ENCODE peak calls at places on chromosomes 4 and X, in six cellular contexts. L is astrocyte of the spinal cord, S is testis, X is brain microvascular endothelial cell, Y is ascending aorta, D is body of pancreas. Z is an unnamed sample.

GRCh38 chrX:19440713-19441112 is 74.6 kb downstream of the MAP3K15 start:
- DNase-seq in Y (no peak), S (peak), D (peak), L (peak), X (peak), Z (no peak)

GRCh38 chrX:77597090-77597489 is 149.9 kb downstream of the FGF16 start:
- DNase-seq in Y (no peak), L (peak), X (no peak), D (no peak), S (no peak), Z (no peak)

GRCh38 chr4:37453004-37453360 is 208.4 kb downstream of the NWD2 start:
- DNase-seq in S (peak), X (peak), D (peak), Y (no peak), L (peak), Z (no peak)

GRCh38 chr4:101211146-101211553 is 136.2 kb downstream of the PPP3CA start:
- DNase-seq in S (no peak), X (no peak), L (peak), D (no peak), Y (no peak), Z (no peak)

GRCh38 chr4:112942077-112942476 is 107.4 kb upstream of the ANK2 start:
- DNase-seq in X (no peak), Y (no peak), D (no peak), S (no peak), L (no peak), Z (no peak)

GRCh38 chr4:67106846-67107467 is 438.3 kb downstream of the CENPC start:
- DNase-seq in S (no peak), D (peak), Y (no peak), X (no peak), L (no peak), Z (no peak)

GRCh38 chr4:119026662-119027444 is 108.8 kb upstream of the MYOZ2 start:
- DNase-seq in X (no peak), D (no peak), L (no peak), Y (no peak), S (no peak), Z (no peak)

GRCh38 chr4:158819942-158820786 is 51.3 kb downstream of the FNIP2 start:
- DNase-seq in Y (no peak), L (no peak), X (no peak), S (no peak), D (no peak), Z (no peak)

GRCh38 chr4:181061787-181062186 is 1181.4 kb upstream of the TENM3 start:
- DNase-seq in D (no peak), Y (no peak), X (no peak), L (no peak), S (no peak), Z (no peak)

GRCh38 chr4:89906316-89906715 is 11.7 kb downstream of the MMRN1 start:
- DNase-seq in S (no peak), D (no peak), Y (no peak), X (no peak), L (no peak), Z (no peak)

GRCh38 chrX:101407167-101407747 is 468 bp downstream of the GLA start:
- DNase-seq in S (no peak), D (no peak), Y (no peak), L (no peak), X (no peak), Z (no peak)

GRCh38 chr4:151667025-151667424 is 93.8 kb downstream of the GATB start:
- DNase-seq in Y (no peak), D (no peak), L (no peak), X (no peak), S (no peak), Z (no peak)

GRCh38 chr4:1047976-1048780 is 36.8 kb downstream of the FGFRL1 start:
- DNase-seq in D (no peak), L (no peak), X (no peak), Y (peak), S (no peak), Z (no peak)

GRCh38 chr4:174005422-174005821 is 278.0 kb downstream of the FBXO8 start:
- DNase-seq in X (no peak), S (no peak), L (no peak), Y (no peak), D (no peak), Z (no peak)

GRCh38 chr4:184747034-184747830 is 13.3 kb upstream of the CENPU start:
- DNase-seq in X (no peak), D (peak), S (no peak), Y (no peak), L (no peak), Z (no peak)

GRCh38 chrX:119488749-119489148 is 20.5 kb downstream of the SLC25A5 start:
- DNase-seq in S (peak), L (peak), Y (peak), D (peak), X (peak), Z (no peak)

GRCh38 chr4:155855897-155856296 is 10.2 kb downstream of the ASIC5 start:
- DNase-seq in D (no peak), X (no peak), Y (no peak), L (no peak), S (no peak), Z (no peak)

GRCh38 chrX:23938690-23939089 is 30.9 kb downstream of the CXorf58 start:
- DNase-seq in S (no peak), L (peak), D (no peak), X (no peak), Y (no peak), Z (no peak)

GRCh38 chr4:155062948-155063347 is 145.5 kb upstream of the NPY2R start:
- DNase-seq in S (no peak), D (no peak), Y (no peak), X (no peak), L (no peak), Z (no peak)

GRCh38 chr4:530017-530781 is 31.2 kb downstream of the PIGG start:
- DNase-seq in L (no peak), Y (no peak), X (no peak), D (no peak), S (no peak), Z (no peak)

GRCh38 chr4:154720618-154721267 is 23.1 kb upstream of the LRAT start:
- DNase-seq in X (no peak), L (no peak), Y (no peak), S (no peak), D (no peak), Z (no peak)

GRCh38 chr4:78310056-78310731 is 241.4 kb upstream of the ANXA3 start:
- DNase-seq in S (no peak), L (no peak), X (no peak), D (no peak), Y (no peak), Z (peak)

GRCh38 chrX:73932522-73932921 is 369.5 kb downstream of the CHIC1 start:
- DNase-seq in S (no peak), Y (no peak), X (no peak), L (no peak), D (no peak), Z (no peak)

GRCh38 chr4:19971829-19972228 is 279.9 kb upstream of the SLIT2 start:
- DNase-seq in X (peak), D (no peak), Y (no peak), L (peak), S (no peak), Z (no peak)

GRCh38 chrX:2697741-2698294 is 6.7 kb downstream of the CD99 start:
- DNase-seq in Y (no peak), S (no peak), D (no peak), X (no peak), L (no peak), Z (no peak)

GRCh38 chrX:41796577-41796976 is 72.6 kb downstream of the GPR82 start:
- DNase-seq in X (no peak), D (no peak), Y (no peak), S (no peak), L (no peak), Z (no peak)

GRCh38 chr4:3464911-3465697 is 2.0 kb downstream of the DOK7 start:
- DNase-seq in L (no peak), D (no peak), Y (no peak), X (no peak), S (no peak), Z (no peak)

GRCh38 chr4:3464349-3464905 is 1.3 kb downstream of the DOK7 start:
- DNase-seq in D (no peak), Y (no peak), S (no peak), X (no peak), L (no peak), Z (no peak)

GRCh38 chr4:3467601-3468031 is 4.5 kb downstream of the DOK7 start:
- DNase-seq in Y (no peak), X (no peak), S (no peak), L (no peak), D (no peak), Z (no peak)

GRCh38 chr4:3466691-3467600 is 3.8 kb downstream of the DOK7 start:
- DNase-seq in D (no peak), S (peak), X (no peak), Y (no peak), L (no peak), Z (no peak)

DNA sequence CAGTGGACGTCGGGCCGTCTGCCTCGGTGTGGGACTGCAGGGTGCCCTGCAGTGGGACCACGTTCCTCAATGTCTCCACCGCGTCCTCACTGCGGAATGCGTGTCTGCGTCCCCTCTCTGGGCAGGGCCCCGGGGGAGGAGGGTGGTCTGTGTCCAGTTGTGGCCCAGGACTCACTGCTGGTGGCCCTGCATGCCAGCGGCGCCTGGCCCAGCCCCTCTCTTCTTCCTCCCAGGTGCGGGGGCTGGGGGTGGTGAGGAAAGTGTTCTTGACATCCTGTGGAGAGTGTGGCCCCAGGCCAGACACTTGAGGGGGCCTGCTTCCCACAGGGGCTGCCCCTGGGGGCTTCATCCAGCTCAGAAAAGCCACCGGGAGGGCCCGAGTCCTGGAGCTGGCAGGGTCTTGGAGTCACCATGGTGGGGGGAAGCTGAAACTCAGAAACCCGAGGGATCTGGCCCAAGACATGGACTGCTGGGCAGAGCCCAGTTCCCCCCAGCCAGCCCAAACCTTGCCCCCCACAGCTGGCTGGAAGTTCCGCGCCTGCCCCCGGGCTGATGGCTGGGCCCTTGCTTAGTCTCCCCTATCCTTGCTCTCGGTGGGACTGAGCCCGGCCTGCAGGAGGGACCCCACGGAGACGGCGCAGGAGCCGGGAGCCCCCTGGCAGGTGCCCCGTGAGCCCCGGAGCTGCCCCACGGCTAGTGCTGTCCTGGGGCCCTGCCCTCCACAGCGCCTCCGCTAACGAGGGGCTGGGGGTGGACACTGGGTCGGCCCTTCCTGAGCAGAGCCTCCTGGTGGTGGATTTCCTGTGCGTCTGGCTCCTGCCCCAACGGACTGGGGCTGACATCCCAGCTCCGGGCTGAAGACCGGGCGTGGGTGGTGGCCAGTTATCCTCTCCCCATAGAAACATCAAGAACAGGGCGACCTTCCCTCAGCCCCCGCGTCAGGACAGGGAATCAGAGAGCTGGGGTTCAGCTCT is 2.9 kb downstream of the DOK7 start:
- DNase-seq in L (no peak), S (peak), Y (no peak), X (no peak), D (no peak), Z (no peak)
- TF ChIP-seq CTCF in L (peak), S (no peak), Y (no peak), X (peak), D (no peak), Z (no peak)

GRCh38 chr4:109315818-109316217 is 13.4 kb upstream of the COL25A1 start:
- DNase-seq in S (no peak), X (no peak), D (no peak), Y (no peak), L (no peak), Z (no peak)
- TF ChIP-seq CTCF in S (no peak), X (peak), D (no peak), Y (no peak), L (peak), Z (no peak)

GRCh38 chrX:86421771-86422170 is 273.5 kb downstream of the DACH2 start:
- DNase-seq in Y (no peak), S (no peak), L (no peak), D (no peak), X (no peak), Z (no peak)
- TF ChIP-seq CTCF in Y (no peak), S (no peak), L (no peak), D (no peak), X (no peak), Z (no peak)

GRCh38 chr4:97374526-97374925 is 768.8 kb downstream of the STPG2 start:
- DNase-seq in S (no peak), Y (no peak), D (no peak), L (peak), X (no peak), Z (no peak)
- TF ChIP-seq CTCF in S (no peak), Y (no peak), D (no peak), L (no peak), X (no peak), Z (no peak)

GRCh38 chr4:73308286-73308685 is 49.7 kb upstream of the ANKRD17 start:
- DNase-seq in S (peak), L (peak), D (no peak), X (peak), Y (no peak), Z (no peak)
- TF ChIP-seq CTCF in S (no peak), L (peak), D (no peak), X (peak), Y (no peak), Z (no peak)

GRCh38 chr4:108130955-108131354 is 37.8 kb downstream of the LEF1 start:
- DNase-seq in X (no peak), D (no peak), S (no peak), L (no peak), Y (no peak), Z (no peak)
- TF ChIP-seq CTCF in X (peak), D (no peak), S (no peak), L (peak), Y (no peak), Z (no peak)

DNA sequence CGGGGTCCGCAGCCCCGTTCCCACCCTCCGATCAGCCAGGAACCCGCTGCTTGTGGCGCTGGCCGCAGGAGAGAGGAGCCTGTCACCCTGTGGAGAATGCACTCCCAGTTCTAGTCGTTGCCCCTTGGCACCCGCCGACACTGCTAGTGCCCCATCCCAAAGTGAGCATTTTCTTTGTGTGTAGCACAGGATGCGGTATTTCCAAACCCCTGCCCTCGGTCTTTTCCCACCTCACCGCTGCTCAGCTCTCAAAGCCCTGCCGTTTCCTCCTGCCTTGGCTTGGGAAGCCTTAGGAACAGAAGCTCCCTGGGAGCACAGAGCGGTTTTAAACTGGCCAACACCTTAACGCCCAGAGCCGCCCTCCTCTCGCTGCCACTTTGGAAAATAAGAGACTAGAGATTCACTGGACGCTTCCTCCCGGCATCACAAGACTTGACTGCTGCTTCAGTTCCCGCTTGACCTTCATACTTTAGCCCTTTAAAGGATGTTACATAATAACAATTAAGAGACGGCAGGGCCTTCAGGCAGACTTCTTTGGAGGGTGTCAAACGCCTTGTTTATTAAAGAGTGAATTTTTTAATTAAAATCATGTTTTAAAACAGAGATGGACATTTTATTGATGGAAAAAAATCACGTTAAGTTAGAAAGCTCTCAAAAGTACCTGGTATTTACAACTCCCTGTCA is 843 bp downstream of the CYP4V2 start:
- DNase-seq in L (peak), S (peak), D (peak), X (peak), Y (peak), Z (peak)
- TF ChIP-seq CTCF in L (no peak), S (no peak), D (no peak), X (no peak), Y (no peak), Z (no peak)